ENCODE peak calls at places on chromosomes 5 and 9, in seven cellular contexts. N is spleen; Y is stimulated activated CD4-positive, alpha-beta T cell treated with anti-CD3 and anti-CD28 coated beads, Interleukin-15, amount 100 ng/mL, for 1 hour; C is LoVo; I is fibroblast of the conjunctiva; O is WERI-Rb-1; P is activated naive CD8-positive, alpha-beta T cell treated with anti-CD3 and anti-CD28 coated beads, Interleukin-2, amount 10 ng/mL, durations not matched to agents 7 days and 5 days. G is an unnamed sample.

GRCh38 chr5:73446631-73447233 is 1.8 kb downstream of the FOXD1 start:
- DNase-seq in N (no peak), Y (no peak), C (no peak), I (no peak), O (peak), P (peak), G (peak)

GRCh38 chr9:136011703-136012496 is 50.7 kb upstream of the UBAC1 start:
- DNase-seq in N (peak), Y (no peak), C (no peak), I (peak), O (no peak), P (no peak), G (peak)

GRCh38 chr9:94018628-94019027 is 63.5 kb upstream of the BARX1 start:
- DNase-seq in N (no peak), Y (no peak), C (no peak), I (peak), O (peak), P (no peak), G (no peak)

GRCh38 chr5:159850192-159850573 is 66.1 kb upstream of the ADRA1B start:
- DNase-seq in N (no peak), Y (no peak), C (peak), I (peak), O (no peak), P (no peak), G (no peak)

GRCh38 chr9:98453589-98454311 is 198.3 kb upstream of the TBC1D2 start:
- DNase-seq in N (no peak), Y (no peak), C (no peak), I (no peak), O (no peak), P (no peak), G (no peak)

GRCh38 chr5:73939535-73939934 is 313.5 kb downstream of the ARHGEF28 start:
- DNase-seq in N (no peak), Y (no peak), C (no peak), I (no peak), O (no peak), P (no peak), G (no peak)

GRCh38 chr5:5419291-5420210 is 2.9 kb upstream of the ICE1 start:
- DNase-seq in N (no peak), Y (no peak), C (peak), I (peak), O (peak), P (no peak), G (no peak)

GRCh38 chr5:65588694-65589093 is 25.6 kb downstream of the PPWD1 start:
- DNase-seq in N (no peak), Y (no peak), C (no peak), I (no peak), O (no peak), P (no peak), G (no peak)

GRCh38 chr5:158860706-158861105 is 239.0 kb downstream of the EBF1 start:
- DNase-seq in N (no peak), Y (no peak), C (no peak), I (no peak), O (no peak), P (no peak), G (no peak)

GRCh38 chr5:55187370-55187769 is 14.4 kb upstream of the CDC20B start:
- DNase-seq in N (no peak), Y (no peak), C (peak), I (no peak), O (no peak), P (no peak), G (no peak)